ENCODE peak calls at places on chromosomes 4 and X, in seven cellular contexts. U is transverse colon, X is fibroblast of the aortic adventitia, H is B cell, N is SK-N-SH, D is OCI-LY7, L is uterus. Y is an unnamed sample.

GRCh38 chr4:5463936-5464650 is 244.3 kb downstream of the EVC2 start:
- DNase-seq in X (no peak), L (no peak), D (no peak), H (no peak), U (no peak), N (no peak), Y (no peak)

GRCh38 chrX:102154218-102154860 is 1.4 kb downstream of the BEX5 start:
- DNase-seq in N (peak), H (peak), D (no peak), X (no peak), U (peak), L (no peak), Y (no peak)

GRCh38 chr4:94457692-94458106 is 6.0 kb downstream of the PDLIM5 start:
- DNase-seq in N (peak), L (no peak), U (no peak), D (no peak), H (no peak), X (no peak), Y (no peak)

GRCh38 chr4:15765910-15766703 is 12.0 kb upstream of the CD38 start:
- DNase-seq in D (peak), H (no peak), L (no peak), N (no peak), U (peak), X (no peak), Y (no peak)

GRCh38 chr4:16791460-16791859 is 107.0 kb downstream of the LDB2 start:
- DNase-seq in L (no peak), H (no peak), X (no peak), D (no peak), U (no peak), N (peak), Y (no peak)

GRCh38 chrX:75115707-75116413 is 40.2 kb downstream of the ABCB7 start:
- DNase-seq in D (no peak), H (no peak), X (no peak), N (no peak), U (no peak), L (no peak), Y (no peak)

GRCh38 chr4:183747380-183747779 is 88.3 kb downstream of the TRAPPC11 start:
- DNase-seq in D (no peak), U (no peak), N (no peak), H (no peak), X (no peak), L (no peak), Y (no peak)

GRCh38 chrX:55450259-55450658 is 1.7 kb upstream of the MAGEH1 start:
- DNase-seq in N (no peak), U (no peak), L (no peak), D (no peak), H (no peak), X (peak), Y (no peak)

GRCh38 chr4:39320381-39321115 is 45.6 kb downstream of the RFC1 start:
- DNase-seq in U (no peak), X (peak), H (no peak), N (no peak), L (no peak), D (no peak), Y (no peak)

GRCh38 chrX:134676440-134676839 is 18.2 kb upstream of the PLAC1 start:
- DNase-seq in L (no peak), H (no peak), N (no peak), X (peak), D (no peak), U (no peak), Y (no peak)

GRCh38 chrX:11328134-11328533 is 34.9 kb downstream of the AMELX start:
- DNase-seq in X (no peak), N (no peak), H (no peak), U (no peak), D (no peak), L (no peak), Y (no peak)

GRCh38 chr4:78720994-78721677 is 55.0 kb upstream of the BMP2K start:
- DNase-seq in D (peak), X (no peak), U (peak), N (no peak), L (peak), H (peak), Y (peak)

GRCh38 chrX:111168314-111168713 is 72.3 kb downstream of the PAK3 start:
- DNase-seq in L (no peak), U (no peak), N (peak), X (no peak), D (no peak), H (no peak), Y (no peak)

GRCh38 chrX:13153796-13154195 is 109.4 kb upstream of the FAM9C start:
- DNase-seq in L (no peak), H (no peak), U (no peak), N (no peak), D (no peak), X (peak), Y (no peak)

GRCh38 chr4:177005801-177006230 is 213.1 kb upstream of the VEGFC start:
- DNase-seq in D (no peak), N (no peak), X (peak), L (no peak), U (no peak), H (no peak), Y (no peak)

GRCh38 chr4:183959349-183959748 is 54.2 kb downstream of the STOX2 start:
- DNase-seq in H (no peak), N (peak), X (no peak), L (no peak), U (no peak), D (no peak), Y (no peak)

GRCh38 chrX:39759526-39760224 is 338.1 kb downstream of the BCOR start:
- DNase-seq in N (peak), U (no peak), H (no peak), D (peak), L (peak), X (peak), Y (no peak)

GRCh38 chrX:1389993-1390285 is 2.0 kb downstream of the SLC25A6 start:
- DNase-seq in D (no peak), X (no peak), H (no peak), L (no peak), N (no peak), U (no peak), Y (no peak)

GRCh38 chr4:1200425-1201035 is 28.1 kb upstream of the SPON2 start:
- DNase-seq in U (peak), N (peak), L (peak), H (no peak), D (no peak), X (peak), Y (no peak)

GRCh38 chrX:8044861-8045434 is 117.7 kb upstream of the PNPLA4 start:
- DNase-seq in X (no peak), D (no peak), H (no peak), L (no peak), N (no peak), U (no peak), Y (no peak)

GRCh38 chrX:2401590-2402360 is 99.0 kb downstream of the DHRSX start:
- DNase-seq in N (no peak), X (no peak), D (no peak), H (no peak), L (no peak), U (no peak), Y (no peak)

GRCh38 chrX:108642273-108642628 is 94.1 kb downstream of the IRS4 start:
- DNase-seq in D (no peak), L (no peak), N (no peak), H (no peak), U (no peak), X (no peak), Y (no peak)

GRCh38 chrX:100512471-100512870 is 72.3 kb upstream of the TNMD start:
- DNase-seq in N (peak), X (peak), D (peak), L (no peak), U (no peak), H (peak), Y (peak)

GRCh38 chrX:4379071-4379470 is 665.6 kb upstream of the PRKX start:
- DNase-seq in D (no peak), N (no peak), H (no peak), X (no peak), L (no peak), U (no peak), Y (no peak)

DNA sequence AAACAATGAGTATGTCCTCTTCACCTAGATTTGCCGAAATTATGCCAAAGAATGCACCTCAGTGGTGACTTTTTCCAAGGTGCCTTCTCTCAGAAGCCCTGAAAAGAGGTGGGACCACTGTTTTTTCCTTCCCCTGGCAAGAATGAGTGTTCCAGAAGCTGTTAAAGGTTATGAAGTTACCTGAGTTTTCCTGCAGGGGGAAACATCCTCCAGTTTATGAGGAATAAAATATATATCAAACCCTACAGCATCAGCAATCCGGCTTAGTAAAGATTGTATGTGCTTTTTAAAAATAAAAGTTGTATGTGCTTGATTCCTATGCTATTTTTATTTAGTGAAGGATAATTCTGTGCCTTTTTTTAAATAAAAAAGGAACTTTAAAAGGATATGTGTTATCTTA is 73.3 kb downstream of the RBM46 start:
- DNase-seq in L (no peak), N (peak), D (no peak), H (no peak), X (peak), U (no peak), Y (no peak)
- TF ChIP-seq CTCF in L (no peak), N (peak), D (peak), H (peak), X (peak), U (no peak), Y (no peak)

GRCh38 chrX:37997096-37997495 is 9.3 kb upstream of the SYTL5 start:
- DNase-seq in H (no peak), X (no peak), N (no peak), D (no peak), L (no peak), U (no peak), Y (no peak)

GRCh38 chrX:37998586-37999267 is 7.6 kb upstream of the SYTL5 start:
- DNase-seq in H (no peak), N (no peak), D (no peak), L (no peak), X (peak), U (no peak), Y (no peak)

GRCh38 chrX:38000706-38001105 is 5.6 kb upstream of the SYTL5 start:
- DNase-seq in X (no peak), N (no peak), U (no peak), L (no peak), D (no peak), H (no peak), Y (no peak)

GRCh38 chrX:37993857-37994619 is 12.3 kb upstream of the SYTL5 start:
- DNase-seq in L (no peak), D (peak), H (peak), U (peak), X (no peak), N (no peak), Y (peak)

GRCh38 chrX:37995428-37995827 is 10.9 kb upstream of the SYTL5 start:
- DNase-seq in L (no peak), N (no peak), H (no peak), D (no peak), X (no peak), U (no peak), Y (no peak)
- TF ChIP-seq CTCF in L (no peak), N (peak), H (no peak), D (peak), X (no peak), U (no peak), Y (no peak)

DNA sequence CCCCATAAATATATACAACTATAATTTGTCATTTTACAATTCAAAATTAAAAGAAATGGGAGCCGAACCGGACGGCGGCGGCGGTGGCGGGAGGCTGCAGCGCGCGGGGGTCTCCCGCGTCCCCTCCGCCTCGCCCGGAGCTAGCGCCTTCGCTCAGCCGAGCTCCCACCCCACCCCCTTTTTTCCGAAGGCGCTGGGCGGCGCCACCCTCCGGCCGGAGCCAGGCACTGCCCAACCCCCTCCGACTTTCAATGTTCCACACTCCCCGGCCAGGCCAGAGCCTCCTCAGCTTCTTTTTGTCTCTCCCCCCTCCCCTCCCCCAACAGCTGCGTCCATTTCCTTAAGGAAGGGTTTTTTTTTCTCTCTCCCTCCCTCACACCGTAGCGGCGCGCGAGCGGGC is 214.1 kb upstream of the GEMIN8 start:
- DNase-seq in X (no peak), D (no peak), L (no peak), N (peak), H (no peak), U (no peak), Y (no peak)
- TF ChIP-seq CTCF in X (no peak), D (no peak), L (no peak), N (no peak), H (no peak), U (no peak), Y (no peak)

GRCh38 chrX:128518508-128518907 is 466.3 kb upstream of the ACTRT1 start:
- DNase-seq in U (no peak), H (no peak), D (peak), X (peak), L (no peak), N (peak), Y (no peak)
- TF ChIP-seq CTCF in U (no peak), H (no peak), D (peak), X (peak), L (no peak), N (peak), Y (no peak)

Y was measured in GM13976.